ENCODE peak calls at places on chromosomes 16 and 17, in four cellular contexts. U is Peyer's patch, P is thoracic aorta, Z is A549. E is an unnamed sample.
A peak's percentile ranks its signal among the peaks of the same experiment; 100 is the strongest.

GRCh38 chr17:76676629-76677028 is 33.1 kb upstream of the ST6GALNAC1 start:
- DNase-seq in U (no peak), P (no peak), Z (no peak), E (no peak)

GRCh38 chr17:75525806-75526554 is 483 bp downstream of the LLGL2 start:
- DNase-seq in U (no peak), P (no peak), Z (no peak), E (no peak)

GRCh38 chr17:82920715-82921114 is 80.9 kb upstream of the ZNF750 start:
- DNase-seq in U (no peak), P (no peak), Z (no peak), E (no peak)

GRCh38 chr17:80261895-80262279 is 1.2 kb downstream of the RNF213 start:
- DNase-seq in U (no peak), P (no peak), Z (no peak), E (no peak)

GRCh38 chr17:35238817-35239216 is 4.1 kb upstream of the SLFN5 start:
- DNase-seq in U (no peak), P (no peak), Z (peak; percentile 24), E (no peak)

GRCh38 chr16:56617212-56618085 is 8.1 kb upstream of the MT1E start:
- DNase-seq in U (no peak), P (no peak), Z (no peak), E (no peak)

GRCh38 chr17:49487202-49487601 is 7.9 kb upstream of the NGFR start:
- DNase-seq in U (no peak), P (no peak), Z (no peak), E (no peak)

GRCh38 chr16:10013364-10013763 is 168.9 kb downstream of the GRIN2A start:
- DNase-seq in U (no peak), P (no peak), Z (no peak), E (no peak)

GRCh38 chr17:66964930-66965800 is 658 bp downstream of the CACNG4 start:
- DNase-seq in U (no peak), P (no peak), Z (peak; percentile 81), E (peak; percentile 81)

GRCh38 chr17:44155488-44155887 is 13.8 kb downstream of the HROB start:
- DNase-seq in U (no peak), P (no peak), Z (no peak), E (no peak)

GRCh38 chr16:28257256-28257655 is 35.1 kb upstream of the SBK1 start:
- DNase-seq in U (no peak), P (no peak), Z (no peak), E (no peak)

GRCh38 chr17:44112284-44113280 is 10.9 kb downstream of the HDAC5 start:
- DNase-seq in U (no peak), P (no peak), Z (no peak), E (no peak)

GRCh38 chr16:57476546-57477410 is 9.5 kb downstream of the DOK4 start:
- DNase-seq in U (no peak), P (no peak), Z (no peak), E (no peak)

GRCh38 chr16:27671410-27671809 is 121.5 kb downstream of the KATNIP start:
- DNase-seq in U (no peak), P (no peak), Z (peak; percentile 14), E (no peak)

GRCh38 chr16:86457621-86458456 is 52.5 kb upstream of the FOXF1 start:
- DNase-seq in U (no peak), P (peak; percentile 4), Z (no peak), E (no peak)

GRCh38 chr17:43627657-43628650 is 33.8 kb downstream of the MEOX1 start:
- DNase-seq in U (no peak), P (no peak), Z (no peak), E (no peak)

GRCh38 chr17:43428524-43428923 is 29.7 kb downstream of the ARL4D start:
- DNase-seq in U (no peak), P (no peak), Z (no peak), E (no peak)

GRCh38 chr17:54903375-54903774 is 2.7 kb downstream of the TOM1L1 start:
- DNase-seq in U (no peak), P (no peak), Z (no peak), E (no peak)

GRCh38 chr17:79508291-79508716 is 102.5 kb downstream of the RBFOX3 start:
- DNase-seq in U (no peak), P (no peak), Z (no peak), E (no peak)

GRCh38 chr16:59021751-59022150 is 287.6 kb upstream of the GOT2 start:
- DNase-seq in U (no peak), P (no peak), Z (peak; percentile 8), E (no peak)

GRCh38 chr17:7589891-7590611 is at the start of gene SOX15:
- DNase-seq in U (no peak), P (no peak), Z (no peak), E (no peak)

GRCh38 chr16:51621610-51622009 is 470.5 kb upstream of the SALL1 start:
- DNase-seq in U (no peak), P (no peak), Z (no peak), E (no peak)

GRCh38 chr17:17322516-17323510 is 19.6 kb downstream of the NT5M start:
- DNase-seq in U (no peak), P (no peak), Z (no peak), E (no peak)

GRCh38 chr17:9817086-9817485 is 4.8 kb downstream of the GSG1L2 start:
- DNase-seq in U (no peak), P (no peak), Z (no peak), E (no peak)

GRCh38 chr16:57918994-57919393 is 51.9 kb downstream of the CNGB1 start:
- DNase-seq in U (no peak), P (no peak), Z (no peak), E (no peak)

GRCh38 chr16:85978291-85978775 is 79.4 kb downstream of the IRF8 start:
- DNase-seq in U (no peak), P (no peak), Z (no peak), E (no peak)

GRCh38 chr16:49542391-49542891 is 168.8 kb downstream of the C16orf78 start:
- DNase-seq in U (no peak), P (no peak), Z (no peak), E (no peak)

GRCh38 chr17:48335858-48336500 is 94.0 kb downstream of the SKAP1 start:
- DNase-seq in U (no peak), P (no peak), Z (peak; percentile 35), E (peak; percentile 46)

GRCh38 chr17:76943202-76943601 is 75.0 kb downstream of the MGAT5B start:
- DNase-seq in U (no peak), P (no peak), Z (no peak), E (no peak)

GRCh38 chr17:78664476-78665384 is 87.5 kb upstream of the DNAH17 start:
- DNase-seq in U (no peak), P (no peak), Z (no peak), E (no peak)

GRCh38 chr16:53893731-53894435 is 189.9 kb downstream of the FTO start:
- DNase-seq in U (no peak), P (no peak), Z (no peak), E (no peak)

GRCh38 chr17:59530561-59530960 is 34.8 kb upstream of the DHX40 start:
- DNase-seq in U (no peak), P (no peak), Z (no peak), E (no peak)

GRCh38 chr17:59538195-59538909 is 27.1 kb upstream of the DHX40 start:
- DNase-seq in U (no peak), P (no peak), Z (no peak), E (no peak)

GRCh38 chr17:59533694-59534093 is 31.7 kb upstream of the DHX40 start:
- DNase-seq in U (no peak), P (no peak), Z (no peak), E (no peak)

DNA sequence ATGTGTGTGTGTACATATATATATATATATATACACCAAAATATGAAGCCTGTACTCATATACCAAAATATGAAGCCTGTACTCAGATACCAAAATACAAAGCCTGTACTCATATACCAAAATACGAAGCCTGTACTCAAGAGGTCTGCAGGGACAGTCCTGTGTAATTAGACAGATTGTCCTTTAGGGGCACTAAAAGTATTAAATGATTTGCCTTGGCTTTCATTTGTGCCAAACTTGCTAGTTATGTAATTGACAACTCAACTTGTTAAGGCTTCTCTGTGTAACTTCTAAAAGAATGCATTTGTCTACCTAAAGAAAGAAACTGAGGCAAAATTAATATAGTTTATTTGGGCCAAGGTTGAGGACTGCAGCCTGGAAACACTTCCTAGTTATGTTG is 30.8 kb upstream of the DHX40 start:
- DNase-seq in U (no peak), P (no peak), Z (peak; percentile 56), E (no peak)
- TF ChIP-seq CTCF in U (no peak), P (no peak), Z (peak; percentile 16), E (no peak)

DNA sequence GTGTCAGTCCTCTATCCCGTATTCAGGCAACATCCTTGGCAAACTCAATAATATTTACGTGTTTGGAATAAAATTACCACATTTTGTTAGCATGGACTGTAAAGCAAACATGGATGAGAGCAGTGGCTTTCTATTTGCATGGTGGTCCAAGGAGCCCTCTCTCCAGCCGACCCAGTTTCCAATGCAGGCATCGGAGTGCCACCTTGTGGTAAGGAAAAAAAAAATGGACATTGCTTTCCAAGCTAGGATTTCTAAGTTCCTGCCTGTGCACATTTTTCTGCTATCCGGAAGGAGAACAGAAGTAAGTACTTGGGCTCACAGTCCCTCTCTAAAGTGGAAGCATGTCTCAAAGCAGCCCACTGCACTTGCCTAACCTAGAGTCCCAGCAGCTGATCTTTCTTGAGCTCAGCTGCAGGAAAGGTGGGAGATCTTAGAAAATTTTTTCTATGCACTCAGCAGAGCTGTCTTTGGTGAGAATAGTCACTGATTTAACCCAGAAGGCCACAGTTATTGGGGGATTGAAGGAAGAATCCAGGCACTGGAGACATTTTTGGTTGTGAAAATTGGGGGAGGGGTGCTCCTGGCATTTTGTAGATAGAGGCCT is 46.0 kb upstream of the ERCC4 start:
- DNase-seq in U (no peak), P (no peak), Z (peak; percentile 29), E (no peak)
- TF ChIP-seq CTCF in U (no peak), P (peak; percentile 48), Z (peak; percentile 54), E (no peak)

DNA sequence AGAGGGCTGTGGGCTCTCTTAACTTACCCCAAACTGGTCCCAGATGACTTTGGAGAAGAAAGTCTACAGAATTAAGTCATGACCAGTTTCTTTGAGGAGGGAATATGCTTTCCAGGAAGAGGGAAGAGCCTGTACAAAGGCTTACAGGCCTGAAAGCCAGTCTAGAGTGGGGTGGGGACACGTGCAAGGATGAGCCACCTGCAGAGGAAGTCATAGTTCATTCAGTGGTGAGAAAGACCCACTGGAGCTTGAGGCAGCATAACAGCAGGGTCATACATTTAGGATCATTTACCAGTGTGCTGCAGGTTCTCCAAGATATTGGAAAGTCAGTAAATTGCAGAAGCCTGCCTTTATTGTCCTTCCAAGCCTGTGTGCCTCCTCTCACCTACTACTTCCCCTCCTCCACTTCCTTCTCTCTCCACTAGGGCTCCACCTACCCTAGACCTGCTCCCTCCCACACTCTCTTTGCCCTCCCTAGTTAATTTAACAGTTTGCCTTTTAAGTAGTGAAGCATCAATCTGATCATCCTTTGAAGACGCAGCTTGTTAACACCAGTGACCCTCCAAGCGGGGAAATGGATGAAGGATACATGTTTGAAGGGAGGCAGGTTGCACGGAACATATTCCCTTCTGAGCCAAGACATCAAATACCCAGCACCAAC is 40.2 kb downstream of the CDRT15 start:
- DNase-seq in U (no peak), P (no peak), Z (no peak), E (no peak)
- TF ChIP-seq CTCF in U (peak; percentile 18), P (no peak), Z (no peak), E (no peak)

DNA sequence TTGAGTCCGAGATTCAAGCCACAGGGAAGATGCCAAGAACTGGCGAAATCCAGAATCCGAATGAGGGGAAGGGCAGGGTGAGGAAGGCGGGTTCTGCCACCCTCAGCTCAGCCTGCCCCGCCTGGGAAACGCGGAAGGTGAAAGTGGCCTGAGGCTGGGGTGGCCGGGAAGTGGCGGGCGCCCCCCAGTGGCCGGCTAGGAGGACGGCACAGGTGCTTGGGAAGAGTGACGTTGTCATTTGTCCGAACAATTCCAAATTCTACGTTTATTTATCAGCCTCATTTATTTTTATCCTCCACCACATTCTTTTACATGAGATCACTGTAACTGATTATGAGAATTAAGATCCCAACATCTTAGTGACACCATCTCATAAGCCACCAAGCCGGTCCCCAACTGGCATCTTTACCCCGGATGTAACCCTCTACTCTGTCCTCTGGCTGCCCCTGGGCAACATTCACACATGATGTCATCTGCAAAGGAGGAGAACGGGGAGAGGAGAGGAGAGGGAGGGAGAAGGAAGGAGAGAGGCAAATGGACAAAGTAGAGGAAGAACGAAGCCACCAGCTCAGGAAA is 21.3 kb downstream of the SRCIN1 start:
- DNase-seq in U (peak; percentile 52), P (no peak), Z (peak; percentile 92), E (peak; percentile 88)
- TF ChIP-seq CTCF in U (peak; percentile 86), P (peak; percentile 92), Z (peak; percentile 99), E (peak; percentile 87)

E was measured in GM13976.